ENCODE peak calls at places on chromosome 1, in ten cellular contexts. One of them, this sample, is unnamed.
A peak's percentile ranks its signal among the peaks of the same experiment; 100 is the strongest.

GRCh38 chr1:202160377-202160940 is at the start of gene PTPN7:
- DNase-seq in activated T-helper 9 cell treated with anti-CD3 and anti-CD28 coated beads, Interleukin-2, amount 50 U/mL, for 16 hours: peak; percentile 79
- DNase-seq in stimulated activated CD8-positive, alpha-beta memory T cell treated with anti-CD3 and anti-CD28 coated beads, Interleukin-4, amount 100 ng/mL, for 1 hour: peak; percentile 77
- DNase-seq in stimulated activated CD4-positive, alpha-beta T cell treated with anti-CD3 and anti-CD28 coated beads, Interleukin-15, amount 100 ng/mL, for 1 hour: peak; percentile 81
- DNase-seq in body of pancreas: no peak
- DNase-seq in HFF-Myc: no peak
- DNase-seq in A549: no peak
- DNase-seq in esophagus muscularis mucosa: no peak
- DNase-seq in cardiac fibroblast: no peak
- DNase-seq in pulmonary artery endothelial cell: no peak
- DNase-seq in this sample: no peak

GRCh38 chr1:83849191-83850061 is 149.5 kb downstream of the TTLL7 start:
- DNase-seq in activated T-helper 9 cell treated with anti-CD3 and anti-CD28 coated beads, Interleukin-2, amount 50 U/mL, for 16 hours: no peak
- DNase-seq in stimulated activated CD8-positive, alpha-beta memory T cell treated with anti-CD3 and anti-CD28 coated beads, Interleukin-4, amount 100 ng/mL, for 1 hour: no peak
- DNase-seq in stimulated activated CD4-positive, alpha-beta T cell treated with anti-CD3 and anti-CD28 coated beads, Interleukin-15, amount 100 ng/mL, for 1 hour: no peak
- DNase-seq in body of pancreas: no peak
- DNase-seq in HFF-Myc: no peak
- DNase-seq in A549: no peak
- DNase-seq in esophagus muscularis mucosa: no peak
- DNase-seq in cardiac fibroblast: no peak
- DNase-seq in pulmonary artery endothelial cell: no peak
- DNase-seq in this sample: no peak

GRCh38 chr1:184283999-184284398 is 102.8 kb upstream of the C1orf21 start:
- DNase-seq in activated T-helper 9 cell treated with anti-CD3 and anti-CD28 coated beads, Interleukin-2, amount 50 U/mL, for 16 hours: no peak
- DNase-seq in stimulated activated CD8-positive, alpha-beta memory T cell treated with anti-CD3 and anti-CD28 coated beads, Interleukin-4, amount 100 ng/mL, for 1 hour: no peak
- DNase-seq in stimulated activated CD4-positive, alpha-beta T cell treated with anti-CD3 and anti-CD28 coated beads, Interleukin-15, amount 100 ng/mL, for 1 hour: no peak
- DNase-seq in body of pancreas: no peak
- DNase-seq in HFF-Myc: no peak
- DNase-seq in A549: no peak
- DNase-seq in esophagus muscularis mucosa: no peak
- DNase-seq in cardiac fibroblast: peak; percentile 63
- DNase-seq in pulmonary artery endothelial cell: no peak
- DNase-seq in this sample: peak; percentile 52

GRCh38 chr1:208252126-208252853 is 8.1 kb upstream of the PLXNA2 start:
- DNase-seq in activated T-helper 9 cell treated with anti-CD3 and anti-CD28 coated beads, Interleukin-2, amount 50 U/mL, for 16 hours: no peak
- DNase-seq in stimulated activated CD8-positive, alpha-beta memory T cell treated with anti-CD3 and anti-CD28 coated beads, Interleukin-4, amount 100 ng/mL, for 1 hour: no peak
- DNase-seq in stimulated activated CD4-positive, alpha-beta T cell treated with anti-CD3 and anti-CD28 coated beads, Interleukin-15, amount 100 ng/mL, for 1 hour: no peak
- DNase-seq in body of pancreas: peak; percentile 67
- DNase-seq in HFF-Myc: no peak
- DNase-seq in A549: peak; percentile 85
- DNase-seq in esophagus muscularis mucosa: no peak
- DNase-seq in cardiac fibroblast: no peak
- DNase-seq in pulmonary artery endothelial cell: no peak
- DNase-seq in this sample: no peak

GRCh38 chr1:175906370-175906769 is 163.0 kb upstream of the TNR start:
- DNase-seq in activated T-helper 9 cell treated with anti-CD3 and anti-CD28 coated beads, Interleukin-2, amount 50 U/mL, for 16 hours: no peak
- DNase-seq in stimulated activated CD8-positive, alpha-beta memory T cell treated with anti-CD3 and anti-CD28 coated beads, Interleukin-4, amount 100 ng/mL, for 1 hour: no peak
- DNase-seq in stimulated activated CD4-positive, alpha-beta T cell treated with anti-CD3 and anti-CD28 coated beads, Interleukin-15, amount 100 ng/mL, for 1 hour: no peak
- DNase-seq in body of pancreas: no peak
- DNase-seq in HFF-Myc: no peak
- DNase-seq in A549: no peak
- DNase-seq in esophagus muscularis mucosa: no peak
- DNase-seq in cardiac fibroblast: no peak
- DNase-seq in pulmonary artery endothelial cell: no peak
- DNase-seq in this sample: no peak

GRCh38 chr1:101185421-101185820 is 51.4 kb upstream of the S1PR1 start:
- DNase-seq in activated T-helper 9 cell treated with anti-CD3 and anti-CD28 coated beads, Interleukin-2, amount 50 U/mL, for 16 hours: no peak
- DNase-seq in stimulated activated CD8-positive, alpha-beta memory T cell treated with anti-CD3 and anti-CD28 coated beads, Interleukin-4, amount 100 ng/mL, for 1 hour: no peak
- DNase-seq in stimulated activated CD4-positive, alpha-beta T cell treated with anti-CD3 and anti-CD28 coated beads, Interleukin-15, amount 100 ng/mL, for 1 hour: no peak
- DNase-seq in body of pancreas: no peak
- DNase-seq in HFF-Myc: no peak
- DNase-seq in A549: no peak
- DNase-seq in esophagus muscularis mucosa: no peak
- DNase-seq in cardiac fibroblast: peak; percentile 36
- DNase-seq in pulmonary artery endothelial cell: no peak
- DNase-seq in this sample: no peak

GRCh38 chr1:220370041-220370700 is 97.9 kb upstream of the RAB3GAP2 start:
- DNase-seq in activated T-helper 9 cell treated with anti-CD3 and anti-CD28 coated beads, Interleukin-2, amount 50 U/mL, for 16 hours: no peak
- DNase-seq in stimulated activated CD8-positive, alpha-beta memory T cell treated with anti-CD3 and anti-CD28 coated beads, Interleukin-4, amount 100 ng/mL, for 1 hour: no peak
- DNase-seq in stimulated activated CD4-positive, alpha-beta T cell treated with anti-CD3 and anti-CD28 coated beads, Interleukin-15, amount 100 ng/mL, for 1 hour: no peak
- DNase-seq in body of pancreas: no peak
- DNase-seq in HFF-Myc: peak; percentile 96
- DNase-seq in A549: no peak
- DNase-seq in esophagus muscularis mucosa: peak; percentile 37
- DNase-seq in cardiac fibroblast: peak; percentile 22
- DNase-seq in pulmonary artery endothelial cell: no peak
- DNase-seq in this sample: no peak

GRCh38 chr1:221449801-221450470 is 292.0 kb downstream of the DUSP10 start:
- DNase-seq in activated T-helper 9 cell treated with anti-CD3 and anti-CD28 coated beads, Interleukin-2, amount 50 U/mL, for 16 hours: no peak
- DNase-seq in stimulated activated CD8-positive, alpha-beta memory T cell treated with anti-CD3 and anti-CD28 coated beads, Interleukin-4, amount 100 ng/mL, for 1 hour: no peak
- DNase-seq in stimulated activated CD4-positive, alpha-beta T cell treated with anti-CD3 and anti-CD28 coated beads, Interleukin-15, amount 100 ng/mL, for 1 hour: no peak
- DNase-seq in body of pancreas: no peak
- DNase-seq in HFF-Myc: no peak
- DNase-seq in A549: no peak
- DNase-seq in esophagus muscularis mucosa: no peak
- DNase-seq in cardiac fibroblast: peak; percentile 48
- DNase-seq in pulmonary artery endothelial cell: no peak
- DNase-seq in this sample: no peak

GRCh38 chr1:193265716-193266115 is 79.3 kb upstream of the B3GALT2 start:
- DNase-seq in activated T-helper 9 cell treated with anti-CD3 and anti-CD28 coated beads, Interleukin-2, amount 50 U/mL, for 16 hours: no peak
- DNase-seq in stimulated activated CD8-positive, alpha-beta memory T cell treated with anti-CD3 and anti-CD28 coated beads, Interleukin-4, amount 100 ng/mL, for 1 hour: no peak
- DNase-seq in stimulated activated CD4-positive, alpha-beta T cell treated with anti-CD3 and anti-CD28 coated beads, Interleukin-15, amount 100 ng/mL, for 1 hour: no peak
- DNase-seq in body of pancreas: no peak
- DNase-seq in HFF-Myc: no peak
- DNase-seq in A549: no peak
- DNase-seq in esophagus muscularis mucosa: no peak
- DNase-seq in cardiac fibroblast: no peak
- DNase-seq in pulmonary artery endothelial cell: no peak
- DNase-seq in this sample: no peak

GRCh38 chr1:222167111-222167510 is 380.8 kb downstream of the HHIPL2 start:
- DNase-seq in activated T-helper 9 cell treated with anti-CD3 and anti-CD28 coated beads, Interleukin-2, amount 50 U/mL, for 16 hours: no peak
- DNase-seq in stimulated activated CD8-positive, alpha-beta memory T cell treated with anti-CD3 and anti-CD28 coated beads, Interleukin-4, amount 100 ng/mL, for 1 hour: no peak
- DNase-seq in stimulated activated CD4-positive, alpha-beta T cell treated with anti-CD3 and anti-CD28 coated beads, Interleukin-15, amount 100 ng/mL, for 1 hour: no peak
- DNase-seq in body of pancreas: peak; percentile 66
- DNase-seq in HFF-Myc: peak; percentile 44
- DNase-seq in A549: peak; percentile 22
- DNase-seq in esophagus muscularis mucosa: no peak
- DNase-seq in cardiac fibroblast: peak; percentile 56
- DNase-seq in pulmonary artery endothelial cell: no peak
- DNase-seq in this sample: no peak

GRCh38 chr1:200369131-200369530 is 40.7 kb downstream of the ZNF281 start:
- DNase-seq in activated T-helper 9 cell treated with anti-CD3 and anti-CD28 coated beads, Interleukin-2, amount 50 U/mL, for 16 hours: no peak
- DNase-seq in stimulated activated CD8-positive, alpha-beta memory T cell treated with anti-CD3 and anti-CD28 coated beads, Interleukin-4, amount 100 ng/mL, for 1 hour: no peak
- DNase-seq in stimulated activated CD4-positive, alpha-beta T cell treated with anti-CD3 and anti-CD28 coated beads, Interleukin-15, amount 100 ng/mL, for 1 hour: no peak
- DNase-seq in body of pancreas: no peak
- DNase-seq in HFF-Myc: no peak
- DNase-seq in A549: no peak
- DNase-seq in esophagus muscularis mucosa: no peak
- DNase-seq in cardiac fibroblast: no peak
- DNase-seq in pulmonary artery endothelial cell: no peak
- DNase-seq in this sample: no peak

GRCh38 chr1:78044796-78045599 is 768 bp upstream of the GIPC2 start:
- DNase-seq in activated T-helper 9 cell treated with anti-CD3 and anti-CD28 coated beads, Interleukin-2, amount 50 U/mL, for 16 hours: no peak
- DNase-seq in stimulated activated CD8-positive, alpha-beta memory T cell treated with anti-CD3 and anti-CD28 coated beads, Interleukin-4, amount 100 ng/mL, for 1 hour: no peak
- DNase-seq in stimulated activated CD4-positive, alpha-beta T cell treated with anti-CD3 and anti-CD28 coated beads, Interleukin-15, amount 100 ng/mL, for 1 hour: no peak
- DNase-seq in body of pancreas: peak; percentile 41
- DNase-seq in HFF-Myc: no peak
- DNase-seq in A549: no peak
- DNase-seq in esophagus muscularis mucosa: no peak
- DNase-seq in cardiac fibroblast: no peak
- DNase-seq in pulmonary artery endothelial cell: no peak
- DNase-seq in this sample: no peak

GRCh38 chr1:93081716-93082115 is 2.6 kb downstream of the MTF2 start:
- DNase-seq in activated T-helper 9 cell treated with anti-CD3 and anti-CD28 coated beads, Interleukin-2, amount 50 U/mL, for 16 hours: no peak
- DNase-seq in stimulated activated CD8-positive, alpha-beta memory T cell treated with anti-CD3 and anti-CD28 coated beads, Interleukin-4, amount 100 ng/mL, for 1 hour: no peak
- DNase-seq in stimulated activated CD4-positive, alpha-beta T cell treated with anti-CD3 and anti-CD28 coated beads, Interleukin-15, amount 100 ng/mL, for 1 hour: no peak
- DNase-seq in body of pancreas: no peak
- DNase-seq in HFF-Myc: peak; percentile 41
- DNase-seq in A549: no peak
- DNase-seq in esophagus muscularis mucosa: no peak
- DNase-seq in cardiac fibroblast: peak; percentile 85
- DNase-seq in pulmonary artery endothelial cell: peak; percentile 63
- DNase-seq in this sample: no peak

GRCh38 chr1:224378855-224379631 is 22.4 kb downstream of the CNIH4 start:
- DNase-seq in activated T-helper 9 cell treated with anti-CD3 and anti-CD28 coated beads, Interleukin-2, amount 50 U/mL, for 16 hours: no peak
- DNase-seq in stimulated activated CD8-positive, alpha-beta memory T cell treated with anti-CD3 and anti-CD28 coated beads, Interleukin-4, amount 100 ng/mL, for 1 hour: no peak
- DNase-seq in stimulated activated CD4-positive, alpha-beta T cell treated with anti-CD3 and anti-CD28 coated beads, Interleukin-15, amount 100 ng/mL, for 1 hour: no peak
- DNase-seq in body of pancreas: no peak
- DNase-seq in HFF-Myc: no peak
- DNase-seq in A549: no peak
- DNase-seq in esophagus muscularis mucosa: no peak
- DNase-seq in cardiac fibroblast: no peak
- DNase-seq in pulmonary artery endothelial cell: no peak
- DNase-seq in this sample: peak; percentile 23

GRCh38 chr1:152110860-152111514 is 4.3 kb downstream of the TCHH start:
- DNase-seq in activated T-helper 9 cell treated with anti-CD3 and anti-CD28 coated beads, Interleukin-2, amount 50 U/mL, for 16 hours: no peak
- DNase-seq in stimulated activated CD8-positive, alpha-beta memory T cell treated with anti-CD3 and anti-CD28 coated beads, Interleukin-4, amount 100 ng/mL, for 1 hour: no peak
- DNase-seq in stimulated activated CD4-positive, alpha-beta T cell treated with anti-CD3 and anti-CD28 coated beads, Interleukin-15, amount 100 ng/mL, for 1 hour: no peak
- DNase-seq in body of pancreas: peak; percentile 13
- DNase-seq in HFF-Myc: no peak
- DNase-seq in A549: peak; percentile 24
- DNase-seq in esophagus muscularis mucosa: no peak
- DNase-seq in cardiac fibroblast: peak; percentile 54
- DNase-seq in pulmonary artery endothelial cell: no peak
- DNase-seq in this sample: no peak

GRCh38 chr1:243233908-243234307 is 21.2 kb downstream of the CEP170 start:
- DNase-seq in activated T-helper 9 cell treated with anti-CD3 and anti-CD28 coated beads, Interleukin-2, amount 50 U/mL, for 16 hours: no peak
- DNase-seq in stimulated activated CD8-positive, alpha-beta memory T cell treated with anti-CD3 and anti-CD28 coated beads, Interleukin-4, amount 100 ng/mL, for 1 hour: no peak
- DNase-seq in stimulated activated CD4-positive, alpha-beta T cell treated with anti-CD3 and anti-CD28 coated beads, Interleukin-15, amount 100 ng/mL, for 1 hour: no peak
- DNase-seq in body of pancreas: no peak
- DNase-seq in HFF-Myc: peak; percentile 70
- DNase-seq in A549: no peak
- DNase-seq in esophagus muscularis mucosa: no peak
- DNase-seq in cardiac fibroblast: peak; percentile 69
- DNase-seq in pulmonary artery endothelial cell: no peak
- DNase-seq in this sample: no peak

GRCh38 chr1:228031276-228031995 is 24.6 kb downstream of the WNT3A start:
- DNase-seq in activated T-helper 9 cell treated with anti-CD3 and anti-CD28 coated beads, Interleukin-2, amount 50 U/mL, for 16 hours: no peak
- DNase-seq in stimulated activated CD8-positive, alpha-beta memory T cell treated with anti-CD3 and anti-CD28 coated beads, Interleukin-4, amount 100 ng/mL, for 1 hour: no peak
- DNase-seq in stimulated activated CD4-positive, alpha-beta T cell treated with anti-CD3 and anti-CD28 coated beads, Interleukin-15, amount 100 ng/mL, for 1 hour: no peak
- DNase-seq in body of pancreas: no peak
- DNase-seq in HFF-Myc: no peak
- DNase-seq in A549: no peak
- DNase-seq in esophagus muscularis mucosa: no peak
- DNase-seq in cardiac fibroblast: no peak
- DNase-seq in pulmonary artery endothelial cell: no peak
- DNase-seq in this sample: no peak

GRCh38 chr1:227893696-227894305 is 53.9 kb downstream of the WNT9A start:
- DNase-seq in activated T-helper 9 cell treated with anti-CD3 and anti-CD28 coated beads, Interleukin-2, amount 50 U/mL, for 16 hours: no peak
- DNase-seq in stimulated activated CD8-positive, alpha-beta memory T cell treated with anti-CD3 and anti-CD28 coated beads, Interleukin-4, amount 100 ng/mL, for 1 hour: no peak
- DNase-seq in stimulated activated CD4-positive, alpha-beta T cell treated with anti-CD3 and anti-CD28 coated beads, Interleukin-15, amount 100 ng/mL, for 1 hour: no peak
- DNase-seq in body of pancreas: no peak
- DNase-seq in HFF-Myc: no peak
- DNase-seq in A549: no peak
- DNase-seq in esophagus muscularis mucosa: no peak
- DNase-seq in cardiac fibroblast: no peak
- DNase-seq in pulmonary artery endothelial cell: no peak
- DNase-seq in this sample: no peak

GRCh38 chr1:214029796-214030195 is 42.0 kb downstream of the PROX1 start:
- DNase-seq in activated T-helper 9 cell treated with anti-CD3 and anti-CD28 coated beads, Interleukin-2, amount 50 U/mL, for 16 hours: no peak
- DNase-seq in stimulated activated CD8-positive, alpha-beta memory T cell treated with anti-CD3 and anti-CD28 coated beads, Interleukin-4, amount 100 ng/mL, for 1 hour: no peak
- DNase-seq in stimulated activated CD4-positive, alpha-beta T cell treated with anti-CD3 and anti-CD28 coated beads, Interleukin-15, amount 100 ng/mL, for 1 hour: no peak
- DNase-seq in body of pancreas: no peak
- DNase-seq in HFF-Myc: no peak
- DNase-seq in A549: no peak
- DNase-seq in esophagus muscularis mucosa: no peak
- DNase-seq in cardiac fibroblast: peak; percentile 5
- DNase-seq in pulmonary artery endothelial cell: no peak
- DNase-seq in this sample: peak; percentile 90

GRCh38 chr1:19456915-19457554 is 28.3 kb downstream of the CAPZB start:
- DNase-seq in activated T-helper 9 cell treated with anti-CD3 and anti-CD28 coated beads, Interleukin-2, amount 50 U/mL, for 16 hours: no peak
- DNase-seq in stimulated activated CD8-positive, alpha-beta memory T cell treated with anti-CD3 and anti-CD28 coated beads, Interleukin-4, amount 100 ng/mL, for 1 hour: no peak
- DNase-seq in stimulated activated CD4-positive, alpha-beta T cell treated with anti-CD3 and anti-CD28 coated beads, Interleukin-15, amount 100 ng/mL, for 1 hour: no peak
- DNase-seq in body of pancreas: no peak
- DNase-seq in HFF-Myc: no peak
- DNase-seq in A549: no peak
- DNase-seq in esophagus muscularis mucosa: no peak
- DNase-seq in cardiac fibroblast: peak; percentile 74
- DNase-seq in pulmonary artery endothelial cell: no peak
- DNase-seq in this sample: no peak

GRCh38 chr1:162003825-162004205 is 19.9 kb downstream of the OLFML2B start:
- DNase-seq in activated T-helper 9 cell treated with anti-CD3 and anti-CD28 coated beads, Interleukin-2, amount 50 U/mL, for 16 hours: no peak
- DNase-seq in stimulated activated CD8-positive, alpha-beta memory T cell treated with anti-CD3 and anti-CD28 coated beads, Interleukin-4, amount 100 ng/mL, for 1 hour: no peak
- DNase-seq in stimulated activated CD4-positive, alpha-beta T cell treated with anti-CD3 and anti-CD28 coated beads, Interleukin-15, amount 100 ng/mL, for 1 hour: no peak
- DNase-seq in body of pancreas: no peak
- DNase-seq in HFF-Myc: peak; percentile 72
- DNase-seq in A549: no peak
- DNase-seq in esophagus muscularis mucosa: no peak
- DNase-seq in cardiac fibroblast: peak; percentile 49
- DNase-seq in pulmonary artery endothelial cell: no peak
- DNase-seq in this sample: peak; percentile 81

GRCh38 chr1:94924967-94925366 is 1.9 kb downstream of the CNN3 start:
- DNase-seq in activated T-helper 9 cell treated with anti-CD3 and anti-CD28 coated beads, Interleukin-2, amount 50 U/mL, for 16 hours: no peak
- DNase-seq in stimulated activated CD8-positive, alpha-beta memory T cell treated with anti-CD3 and anti-CD28 coated beads, Interleukin-4, amount 100 ng/mL, for 1 hour: no peak
- DNase-seq in stimulated activated CD4-positive, alpha-beta T cell treated with anti-CD3 and anti-CD28 coated beads, Interleukin-15, amount 100 ng/mL, for 1 hour: no peak
- DNase-seq in body of pancreas: no peak
- DNase-seq in HFF-Myc: no peak
- DNase-seq in A549: no peak
- DNase-seq in esophagus muscularis mucosa: no peak
- DNase-seq in cardiac fibroblast: peak; percentile 62
- DNase-seq in pulmonary artery endothelial cell: no peak
- DNase-seq in this sample: no peak

GRCh38 chr1:26706315-26706714 is 10.5 kb downstream of the ARID1A start:
- DNase-seq in activated T-helper 9 cell treated with anti-CD3 and anti-CD28 coated beads, Interleukin-2, amount 50 U/mL, for 16 hours: no peak
- DNase-seq in stimulated activated CD8-positive, alpha-beta memory T cell treated with anti-CD3 and anti-CD28 coated beads, Interleukin-4, amount 100 ng/mL, for 1 hour: no peak
- DNase-seq in stimulated activated CD4-positive, alpha-beta T cell treated with anti-CD3 and anti-CD28 coated beads, Interleukin-15, amount 100 ng/mL, for 1 hour: no peak
- DNase-seq in body of pancreas: no peak
- DNase-seq in HFF-Myc: no peak
- DNase-seq in A549: no peak
- DNase-seq in esophagus muscularis mucosa: no peak
- DNase-seq in cardiac fibroblast: no peak
- DNase-seq in pulmonary artery endothelial cell: no peak
- DNase-seq in this sample: no peak

GRCh38 chr1:70487910-70488665 is 77.0 kb downstream of the CTH start:
- DNase-seq in activated T-helper 9 cell treated with anti-CD3 and anti-CD28 coated beads, Interleukin-2, amount 50 U/mL, for 16 hours: no peak
- DNase-seq in stimulated activated CD8-positive, alpha-beta memory T cell treated with anti-CD3 and anti-CD28 coated beads, Interleukin-4, amount 100 ng/mL, for 1 hour: no peak
- DNase-seq in stimulated activated CD4-positive, alpha-beta T cell treated with anti-CD3 and anti-CD28 coated beads, Interleukin-15, amount 100 ng/mL, for 1 hour: no peak
- DNase-seq in body of pancreas: peak; percentile 25
- DNase-seq in HFF-Myc: no peak
- DNase-seq in A549: no peak
- DNase-seq in esophagus muscularis mucosa: no peak
- DNase-seq in cardiac fibroblast: peak; percentile 42
- DNase-seq in pulmonary artery endothelial cell: peak; percentile 13
- DNase-seq in this sample: peak; percentile 74

GRCh38 chr1:3065797-3066196 is 3.2 kb upstream of the PRDM16 start:
- DNase-seq in activated T-helper 9 cell treated with anti-CD3 and anti-CD28 coated beads, Interleukin-2, amount 50 U/mL, for 16 hours: no peak
- DNase-seq in stimulated activated CD8-positive, alpha-beta memory T cell treated with anti-CD3 and anti-CD28 coated beads, Interleukin-4, amount 100 ng/mL, for 1 hour: no peak
- DNase-seq in stimulated activated CD4-positive, alpha-beta T cell treated with anti-CD3 and anti-CD28 coated beads, Interleukin-15, amount 100 ng/mL, for 1 hour: no peak
- DNase-seq in body of pancreas: no peak
- DNase-seq in HFF-Myc: no peak
- DNase-seq in A549: no peak
- DNase-seq in esophagus muscularis mucosa: no peak
- DNase-seq in cardiac fibroblast: no peak
- DNase-seq in pulmonary artery endothelial cell: no peak
- DNase-seq in this sample: no peak

GRCh38 chr1:232291681-232292080 is 338.3 kb downstream of the SIPA1L2 start:
- DNase-seq in activated T-helper 9 cell treated with anti-CD3 and anti-CD28 coated beads, Interleukin-2, amount 50 U/mL, for 16 hours: no peak
- DNase-seq in stimulated activated CD8-positive, alpha-beta memory T cell treated with anti-CD3 and anti-CD28 coated beads, Interleukin-4, amount 100 ng/mL, for 1 hour: no peak
- DNase-seq in stimulated activated CD4-positive, alpha-beta T cell treated with anti-CD3 and anti-CD28 coated beads, Interleukin-15, amount 100 ng/mL, for 1 hour: no peak
- DNase-seq in body of pancreas: no peak
- DNase-seq in HFF-Myc: no peak
- DNase-seq in A549: no peak
- DNase-seq in esophagus muscularis mucosa: no peak
- DNase-seq in cardiac fibroblast: peak; percentile 67
- DNase-seq in pulmonary artery endothelial cell: peak; percentile 13
- DNase-seq in this sample: no peak

This sample was measured in pons.